ENCODE peak calls at places on chromosome 9, in eight cellular contexts. One of them, this sample, is unnamed.

GRCh38 chr9:136437839-136438547 is 1.7 kb downstream of the INPP5E start:
- DNase-seq in stomach: no peak
- DNase-seq in fibroblast of mammary gland: peak; percentile 48
- DNase-seq in pancreas: no peak
- DNase-seq in dorsolateral prefrontal cortex: no peak
- DNase-seq in A549: no peak
- DNase-seq in IMR-90: peak; percentile 36
- DNase-seq in AG09309: no peak
- DNase-seq in this sample: no peak

GRCh38 chr9:112582863-112583262 is 96.2 kb downstream of the KIAA1958 start:
- DNase-seq in stomach: no peak
- DNase-seq in pancreas: no peak
- DNase-seq in IMR-90: no peak
- DNase-seq in dorsolateral prefrontal cortex: no peak
- DNase-seq in fibroblast of mammary gland: no peak
- DNase-seq in A549: no peak
- DNase-seq in AG09309: no peak
- DNase-seq in this sample: no peak

GRCh38 chr9:93958121-93958874 is 3.1 kb upstream of the BARX1 start:
- DNase-seq in stomach: no peak
- DNase-seq in AG09309: no peak
- DNase-seq in dorsolateral prefrontal cortex: no peak
- DNase-seq in IMR-90: no peak
- DNase-seq in A549: no peak
- DNase-seq in fibroblast of mammary gland: no peak
- DNase-seq in pancreas: no peak
- DNase-seq in this sample: no peak

GRCh38 chr9:4774209-4774608 is 18.5 kb upstream of the RCL1 start:
- DNase-seq in IMR-90: no peak
- DNase-seq in fibroblast of mammary gland: peak; percentile 94
- DNase-seq in A549: no peak
- DNase-seq in AG09309: no peak
- DNase-seq in dorsolateral prefrontal cortex: no peak
- DNase-seq in stomach: no peak
- DNase-seq in pancreas: no peak
- DNase-seq in this sample: no peak

GRCh38 chr9:126459965-126460843 is 133.6 kb downstream of the MVB12B start:
- DNase-seq in A549: no peak
- DNase-seq in stomach: peak; percentile 10
- DNase-seq in IMR-90: peak; percentile 13
- DNase-seq in pancreas: no peak
- DNase-seq in fibroblast of mammary gland: no peak
- DNase-seq in AG09309: no peak
- DNase-seq in dorsolateral prefrontal cortex: no peak
- DNase-seq in this sample: no peak

GRCh38 chr9:7967851-7968250 is 168.3 kb upstream of the DMAC1 start:
- DNase-seq in IMR-90: no peak
- DNase-seq in pancreas: no peak
- DNase-seq in AG09309: no peak
- DNase-seq in dorsolateral prefrontal cortex: no peak
- DNase-seq in A549: no peak
- DNase-seq in stomach: no peak
- DNase-seq in fibroblast of mammary gland: no peak
- DNase-seq in this sample: no peak

GRCh38 chr9:5633243-5633642 is 4.3 kb downstream of the RIC1 start:
- DNase-seq in fibroblast of mammary gland: peak; percentile 17
- DNase-seq in AG09309: no peak
- DNase-seq in A549: peak; percentile 34
- DNase-seq in IMR-90: peak; percentile 60
- DNase-seq in dorsolateral prefrontal cortex: no peak
- DNase-seq in pancreas: no peak
- DNase-seq in stomach: no peak
- DNase-seq in this sample: no peak

GRCh38 chr9:113794721-113795120 is 81.4 kb upstream of the ZNF618 start:
- DNase-seq in A549: no peak
- DNase-seq in fibroblast of mammary gland: no peak
- DNase-seq in AG09309: no peak
- DNase-seq in pancreas: no peak
- DNase-seq in IMR-90: no peak
- DNase-seq in stomach: no peak
- DNase-seq in dorsolateral prefrontal cortex: no peak
- DNase-seq in this sample: no peak

GRCh38 chr9:94804917-94805544 is 78.5 kb downstream of the AOPEP start:
- DNase-seq in fibroblast of mammary gland: no peak
- DNase-seq in dorsolateral prefrontal cortex: no peak
- DNase-seq in IMR-90: no peak
- DNase-seq in AG09309: no peak
- DNase-seq in A549: no peak
- DNase-seq in stomach: no peak
- DNase-seq in pancreas: no peak
- DNase-seq in this sample: no peak

GRCh38 chr9:129558063-129558550 is 62.8 kb downstream of the C9orf50 start:
- DNase-seq in stomach: no peak
- DNase-seq in pancreas: peak; percentile 72
- DNase-seq in AG09309: no peak
- DNase-seq in IMR-90: no peak
- DNase-seq in A549: no peak
- DNase-seq in fibroblast of mammary gland: no peak
- DNase-seq in dorsolateral prefrontal cortex: no peak
- DNase-seq in this sample: no peak

GRCh38 chr9:129558551-129559505 is 62.1 kb downstream of the C9orf50 start:
- DNase-seq in AG09309: no peak
- DNase-seq in A549: peak; percentile 41
- DNase-seq in IMR-90: no peak
- DNase-seq in pancreas: peak; percentile 75
- DNase-seq in stomach: peak; percentile 61
- DNase-seq in dorsolateral prefrontal cortex: no peak
- DNase-seq in fibroblast of mammary gland: no peak
- DNase-seq in this sample: no peak

GRCh38 chr9:129556576-129557191 is 64.2 kb downstream of the C9orf50 start:
- DNase-seq in stomach: no peak
- DNase-seq in IMR-90: no peak
- DNase-seq in dorsolateral prefrontal cortex: no peak
- DNase-seq in pancreas: peak; percentile 23
- DNase-seq in fibroblast of mammary gland: no peak
- DNase-seq in A549: no peak
- DNase-seq in AG09309: no peak
- DNase-seq in this sample: no peak

GRCh38 chr9:129555512-129556203 is 65.2 kb downstream of the C9orf50 start:
- DNase-seq in AG09309: no peak
- DNase-seq in dorsolateral prefrontal cortex: no peak
- DNase-seq in IMR-90: peak; percentile 26
- DNase-seq in pancreas: no peak
- DNase-seq in A549: no peak
- DNase-seq in fibroblast of mammary gland: no peak
- DNase-seq in stomach: no peak
- DNase-seq in this sample: no peak

GRCh38 chr9:129557192-129558036 is 63.5 kb downstream of the C9orf50 start:
- DNase-seq in pancreas: peak; percentile 82
- DNase-seq in IMR-90: peak; percentile 74
- DNase-seq in fibroblast of mammary gland: no peak
- DNase-seq in A549: peak; percentile 87
- DNase-seq in AG09309: peak; percentile 23
- DNase-seq in stomach: peak; percentile 47
- DNase-seq in dorsolateral prefrontal cortex: no peak
- DNase-seq in this sample: peak; percentile 76
- H3K4me3 ChIP-seq in pancreas: no peak overlapping the region
- H3K4me3 ChIP-seq in IMR-90: no peak overlapping the region
- H3K4me3 ChIP-seq in fibroblast of mammary gland: no peak overlapping the region
- H3K4me3 ChIP-seq in A549: peak overlapping the region; percentile 21
- H3K4me3 ChIP-seq in AG09309: no peak overlapping the region
- H3K4me3 ChIP-seq in stomach: no peak overlapping the region
- H3K4me3 ChIP-seq in dorsolateral prefrontal cortex: no peak overlapping the region
- H3K4me3 ChIP-seq in this sample: no peak overlapping the region

GRCh38 chr9:133031130-133031422 is 279 bp downstream of the GTF3C5 start:
- DNase-seq in AG09309: no peak
- DNase-seq in fibroblast of mammary gland: no peak
- DNase-seq in pancreas: no peak
- DNase-seq in A549: no peak
- DNase-seq in IMR-90: no peak
- DNase-seq in stomach: no peak
- DNase-seq in dorsolateral prefrontal cortex: no peak
- DNase-seq in this sample: no peak

GRCh38 chr9:133032171-133032570 is 1.4 kb downstream of the GTF3C5 start:
- DNase-seq in dorsolateral prefrontal cortex: no peak
- DNase-seq in pancreas: peak; percentile 11
- DNase-seq in fibroblast of mammary gland: no peak
- DNase-seq in IMR-90: no peak
- DNase-seq in stomach: no peak
- DNase-seq in A549: no peak
- DNase-seq in AG09309: no peak
- DNase-seq in this sample: no peak

GRCh38 chr9:133029994-133030316 is 842 bp upstream of the GTF3C5 start:
- DNase-seq in pancreas: peak; percentile 77
- DNase-seq in dorsolateral prefrontal cortex: no peak
- DNase-seq in IMR-90: no peak
- DNase-seq in AG09309: no peak
- DNase-seq in stomach: no peak
- DNase-seq in A549: no peak
- DNase-seq in fibroblast of mammary gland: no peak
- DNase-seq in this sample: no peak

GRCh38 chr9:133031496-133031911 is 707 bp downstream of the GTF3C5 start:
- DNase-seq in stomach: no peak
- DNase-seq in fibroblast of mammary gland: no peak
- DNase-seq in AG09309: no peak
- DNase-seq in IMR-90: no peak
- DNase-seq in pancreas: peak; percentile 11
- DNase-seq in A549: no peak
- DNase-seq in dorsolateral prefrontal cortex: no peak
- DNase-seq in this sample: no peak

GRCh38 chr9:133030317-133031129 is at the start of gene GTF3C5:
- DNase-seq in fibroblast of mammary gland: peak; percentile 99
- DNase-seq in stomach: peak; percentile 93
- DNase-seq in A549: peak; percentile 100
- DNase-seq in IMR-90: peak; percentile 99
- DNase-seq in AG09309: peak; percentile 97
- DNase-seq in dorsolateral prefrontal cortex: peak; percentile 85
- DNase-seq in pancreas: peak; percentile 94
- DNase-seq in this sample: peak; percentile 98
- TF ChIP-seq CTCF in fibroblast of mammary gland: no peak
- TF ChIP-seq CTCF in stomach: no peak
- TF ChIP-seq CTCF in A549: no peak
- TF ChIP-seq CTCF in IMR-90: no peak
- TF ChIP-seq CTCF in AG09309: no peak
- TF ChIP-seq CTCF in dorsolateral prefrontal cortex: peak; percentile 18
- TF ChIP-seq CTCF in pancreas: no peak
- TF ChIP-seq CTCF in this sample: no peak

GRCh38 chr9:16271967-16272366 is 598.5 kb downstream of the BNC2 start:
- DNase-seq in pancreas: no peak
- DNase-seq in A549: no peak
- DNase-seq in stomach: no peak
- DNase-seq in AG09309: no peak
- DNase-seq in IMR-90: no peak
- DNase-seq in dorsolateral prefrontal cortex: no peak
- DNase-seq in fibroblast of mammary gland: no peak
- DNase-seq in this sample: no peak

GRCh38 chr9:16265671-16266070 is 604.8 kb downstream of the BNC2 start:
- DNase-seq in pancreas: no peak
- DNase-seq in fibroblast of mammary gland: peak; percentile 54
- DNase-seq in A549: no peak
- DNase-seq in stomach: no peak
- DNase-seq in AG09309: no peak
- DNase-seq in dorsolateral prefrontal cortex: no peak
- DNase-seq in IMR-90: peak; percentile 31
- DNase-seq in this sample: no peak

GRCh38 chr9:16266648-16267276 is 603.7 kb downstream of the BNC2 start:
- DNase-seq in pancreas: no peak
- DNase-seq in fibroblast of mammary gland: peak; percentile 36
- DNase-seq in dorsolateral prefrontal cortex: no peak
- DNase-seq in AG09309: no peak
- DNase-seq in A549: no peak
- DNase-seq in stomach: no peak
- DNase-seq in IMR-90: no peak
- DNase-seq in this sample: no peak

GRCh38 chr9:16267336-16268036 is 603.0 kb downstream of the BNC2 start:
- DNase-seq in AG09309: no peak
- DNase-seq in fibroblast of mammary gland: peak; percentile 83
- DNase-seq in stomach: peak; percentile 51
- DNase-seq in A549: no peak
- DNase-seq in IMR-90: peak; percentile 57
- DNase-seq in dorsolateral prefrontal cortex: no peak
- DNase-seq in pancreas: no peak
- DNase-seq in this sample: peak; percentile 13

GRCh38 chr9:16268037-16269010 is 602.1 kb downstream of the BNC2 start:
- DNase-seq in fibroblast of mammary gland: peak; percentile 58
- DNase-seq in AG09309: no peak
- DNase-seq in pancreas: no peak
- DNase-seq in stomach: no peak
- DNase-seq in A549: no peak
- DNase-seq in dorsolateral prefrontal cortex: no peak
- DNase-seq in IMR-90: no peak
- DNase-seq in this sample: no peak
- H3K4me3 ChIP-seq in fibroblast of mammary gland: no peak overlapping the region
- H3K4me3 ChIP-seq in AG09309: no peak overlapping the region
- H3K4me3 ChIP-seq in pancreas: no peak overlapping the region
- H3K4me3 ChIP-seq in stomach: no peak overlapping the region
- H3K4me3 ChIP-seq in A549: no peak overlapping the region
- H3K4me3 ChIP-seq in dorsolateral prefrontal cortex: no peak overlapping the region
- H3K4me3 ChIP-seq in IMR-90: no peak overlapping the region
- H3K4me3 ChIP-seq in this sample: no peak overlapping the region

DNA sequence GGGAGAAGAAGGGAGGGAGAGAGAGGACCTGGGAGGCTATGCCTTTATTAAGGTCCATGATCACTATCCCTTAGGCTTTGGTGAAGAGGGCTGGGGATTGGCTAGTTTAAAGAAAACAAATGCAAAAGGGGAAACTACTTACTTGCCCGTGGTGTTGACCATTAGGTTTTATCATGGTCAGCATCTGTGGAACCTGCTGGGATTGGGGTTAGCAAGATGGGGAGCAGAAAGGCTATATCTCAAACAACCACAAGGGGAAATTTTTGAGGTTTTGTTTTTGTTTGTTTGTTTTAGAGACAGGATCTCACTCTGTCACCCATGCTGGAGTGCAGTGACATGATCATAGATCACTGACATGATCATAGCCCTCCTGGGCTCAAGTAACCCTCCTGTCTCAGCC is 9.0 kb upstream of the RAD23B start:
- DNase-seq in stomach: no peak
- DNase-seq in pancreas: no peak
- DNase-seq in AG09309: no peak
- DNase-seq in A549: no peak
- DNase-seq in fibroblast of mammary gland: no peak
- DNase-seq in IMR-90: no peak
- DNase-seq in dorsolateral prefrontal cortex: no peak
- DNase-seq in this sample: no peak
- TF ChIP-seq CTCF in stomach: no peak
- TF ChIP-seq CTCF in pancreas: no peak
- TF ChIP-seq CTCF in AG09309: no peak
- TF ChIP-seq CTCF in A549: no peak
- TF ChIP-seq CTCF in fibroblast of mammary gland: peak; percentile 27
- TF ChIP-seq CTCF in IMR-90: no peak
- TF ChIP-seq CTCF in dorsolateral prefrontal cortex: no peak
- TF ChIP-seq CTCF in this sample: peak; percentile 18

DNA sequence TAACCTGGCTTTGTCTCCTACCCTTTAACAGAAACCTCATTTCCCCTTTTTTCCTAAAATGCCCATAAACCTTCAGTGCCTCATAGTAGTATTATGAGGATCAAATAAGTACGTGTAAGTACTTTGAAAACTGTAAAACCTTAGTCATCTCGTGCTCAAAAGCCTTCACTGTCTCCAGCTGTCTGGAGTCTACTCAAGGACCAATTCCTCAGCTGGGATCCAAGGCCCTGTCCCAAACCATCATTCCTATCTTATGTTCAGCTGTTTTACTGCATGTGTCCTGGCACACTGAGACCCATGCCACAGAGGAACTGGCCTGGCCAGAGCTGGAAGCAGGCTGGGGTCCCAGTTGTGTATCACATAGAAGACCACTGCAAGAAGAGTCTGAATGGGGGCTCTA is 15.9 kb downstream of the ADAMTSL1 start:
- DNase-seq in dorsolateral prefrontal cortex: no peak
- DNase-seq in pancreas: no peak
- DNase-seq in A549: no peak
- DNase-seq in fibroblast of mammary gland: peak; percentile 87
- DNase-seq in stomach: no peak
- DNase-seq in IMR-90: peak; percentile 75
- DNase-seq in AG09309: peak; percentile 77
- DNase-seq in this sample: no peak
- H3K4me3 ChIP-seq in dorsolateral prefrontal cortex: no peak overlapping the region
- H3K4me3 ChIP-seq in pancreas: no peak overlapping the region
- H3K4me3 ChIP-seq in A549: no peak overlapping the region
- H3K4me3 ChIP-seq in fibroblast of mammary gland: no peak overlapping the region
- H3K4me3 ChIP-seq in stomach: no peak overlapping the region
- H3K4me3 ChIP-seq in IMR-90: no peak overlapping the region
- H3K4me3 ChIP-seq in AG09309: no peak overlapping the region
- H3K4me3 ChIP-seq in this sample: no peak overlapping the region